ENCODE peak calls at places on chromosomes 7 and 10, in four cellular contexts. Q, I, R and G are unnamed samples.

GRCh38 chr10:98391065-98391464 is 23.9 kb downstream of the PYROXD2 start:
- DNase-seq in R (no peak), Q (no peak), I (no peak), G (no peak)

GRCh38 chr7:91348686-91349085 is 84.5 kb downstream of the FZD1 start:
- DNase-seq in Q (no peak), I (no peak), R (no peak), G (peak)

GRCh38 chr7:135508853-135509588 is 881 bp downstream of the CNOT4 start:
- DNase-seq in Q (peak), I (no peak), R (peak), G (no peak)

GRCh38 chr7:14507617-14508016 is 394.9 kb downstream of the DGKB start:
- DNase-seq in Q (no peak), R (peak), I (peak), G (no peak)

GRCh38 chr10:120077707-120078492 is 185.4 kb downstream of the SEC23IP start:
- DNase-seq in Q (no peak), R (no peak), I (no peak), G (no peak)

GRCh38 chr10:33878238-33878637 is 543.8 kb upstream of the NRP1 start:
- DNase-seq in R (no peak), Q (no peak), I (no peak), G (no peak)

GRCh38 chr10:16609195-16609594 is 87.5 kb upstream of the C1QL3 start:
- DNase-seq in R (no peak), I (no peak), Q (no peak), G (no peak)

GRCh38 chr10:86204421-86205045 is 162.1 kb downstream of the GRID1 start:
- DNase-seq in Q (no peak), R (no peak), I (no peak), G (no peak)

GRCh38 chr7:158321056-158321700 is 266.4 kb downstream of the PTPRN2 start:
- DNase-seq in I (no peak), Q (no peak), R (no peak), G (no peak)

GRCh38 chr7:150314639-150315239 is 8.4 kb upstream of the LRRC61 start:
- DNase-seq in R (no peak), Q (no peak), I (no peak), G (no peak)

GRCh38 chr7:80313716-80314115 is 179.1 kb downstream of the GNAI1 start:
- DNase-seq in R (no peak), I (no peak), Q (no peak), G (no peak)

GRCh38 chr10:114374141-114374791 is 30.0 kb downstream of the AFAP1L2 start:
- DNase-seq in R (no peak), I (peak), Q (no peak), G (no peak)

GRCh38 chr7:75729851-75730274 is 8.9 kb downstream of the HIP1 start:
- DNase-seq in R (no peak), Q (no peak), I (no peak), G (no peak)

GRCh38 chr7:100091411-100092181 is 2.8 kb downstream of the COPS6 start:
- DNase-seq in Q (no peak), R (no peak), I (no peak), G (no peak)

GRCh38 chr7:8261711-8262695 is at the start of gene ICA1:
- DNase-seq in I (no peak), R (peak), Q (peak), G (peak)